ENCODE peak calls at places on chromosomes 4 and X, in nine cellular contexts. W is K562, P is stomach, X is HCT116, A is IMR-90, U is ovary, D is body of pancreas, N is tibial nerve, E is gastrocnemius medialis. K is an unnamed sample.

GRCh38 chrX:33725556-33726232 is 406.4 kb downstream of the FAM47A start:
- DNase-seq in D (peak), A (no peak), W (no peak), E (peak), P (no peak), N (no peak), U (no peak), X (no peak), K (no peak)

GRCh38 chrX:18075603-18076002 is 145.1 kb downstream of the BEND2 start:
- DNase-seq in X (no peak), W (no peak), D (no peak), E (no peak), P (no peak), A (no peak), N (no peak), U (no peak), K (no peak)

GRCh38 chr4:154559141-154559841 is 3.5 kb upstream of the FGB start:
- DNase-seq in P (no peak), A (peak), N (no peak), W (peak), X (peak), D (no peak), E (no peak), U (no peak), K (no peak)

GRCh38 chr4:167616471-167616870 is 382.2 kb upstream of the SPOCK3 start:
- DNase-seq in U (no peak), N (no peak), P (no peak), D (no peak), W (no peak), A (no peak), E (no peak), X (no peak), K (no peak)

GRCh38 chr4:61520688-61521160 is 320.6 kb downstream of the ADGRL3 start:
- DNase-seq in W (no peak), X (no peak), D (no peak), A (peak), P (peak), U (no peak), N (no peak), E (no peak), K (no peak)

GRCh38 chr4:4671774-4672349 is 130.0 kb upstream of the STX18 start:
- DNase-seq in P (no peak), U (no peak), A (peak), N (no peak), D (no peak), W (no peak), X (no peak), E (no peak), K (no peak)

GRCh38 chr4:184263910-184264732 is 46.4 kb upstream of the ENPP6 start:
- DNase-seq in W (peak), P (peak), E (peak), N (peak), X (peak), U (peak), A (peak), D (peak), K (peak)

GRCh38 chr4:133148690-133149363 is at the start of gene PCDH10:
- DNase-seq in X (no peak), A (peak), E (peak), P (peak), W (peak), D (peak), N (peak), U (peak), K (peak)

GRCh38 chr4:102620697-102621497 is 119.7 kb downstream of the NFKB1 start:
- DNase-seq in E (no peak), X (peak), N (no peak), U (no peak), D (peak), W (peak), A (peak), P (peak), K (no peak)

GRCh38 chr4:4941741-4942140 is 77.5 kb downstream of the CYTL1 start:
- DNase-seq in E (no peak), A (no peak), X (no peak), U (no peak), P (no peak), W (no peak), N (no peak), D (no peak), K (no peak)

GRCh38 chrX:2462780-2463179 is 38.0 kb downstream of the DHRSX start:
- DNase-seq in A (no peak), W (no peak), D (no peak), N (no peak), P (no peak), E (no peak), X (no peak), U (no peak), K (no peak)

GRCh38 chr4:138804705-138805104 is 210.9 kb upstream of the NOCT start:
- DNase-seq in U (no peak), W (no peak), N (no peak), E (no peak), X (no peak), D (no peak), A (peak), P (no peak), K (no peak)

GRCh38 chr4:163063891-163064290 is 102.8 kb downstream of the NAF1 start:
- DNase-seq in X (peak), A (no peak), W (no peak), U (no peak), E (no peak), N (no peak), P (no peak), D (no peak), K (no peak)

GRCh38 chrX:88284844-88285243 is 462.2 kb upstream of the CPXCR1 start:
- DNase-seq in N (no peak), D (peak), U (no peak), A (no peak), E (no peak), W (no peak), P (peak), X (no peak), K (no peak)

GRCh38 chr4:53804719-53805118 is 213.4 kb upstream of the LNX1 start:
- DNase-seq in P (peak), N (no peak), E (no peak), X (peak), U (no peak), W (peak), D (peak), A (no peak), K (no peak)

GRCh38 chrX:118205421-118205820 is 88.8 kb upstream of the KLHL13 start:
- DNase-seq in P (no peak), U (no peak), A (no peak), E (no peak), N (no peak), X (no peak), D (no peak), W (no peak), K (no peak)

GRCh38 chrX:19440713-19441112 is 74.6 kb downstream of the MAP3K15 start:
- DNase-seq in N (no peak), W (no peak), U (no peak), P (no peak), X (no peak), E (no peak), D (no peak), A (peak), K (no peak)

GRCh38 chr4:150962245-150962644 is 52.8 kb downstream of the LRBA start:
- DNase-seq in A (peak), E (no peak), D (no peak), P (no peak), U (no peak), W (no peak), N (no peak), X (no peak), K (no peak)

GRCh38 chr4:5541154-5541553 is 167.2 kb downstream of the EVC2 start:
- DNase-seq in U (no peak), E (no peak), D (no peak), P (no peak), W (no peak), X (no peak), A (no peak), N (no peak), K (no peak)

GRCh38 chr4:138894688-138895087 is 120.9 kb upstream of the NOCT start:
- DNase-seq in N (no peak), E (no peak), D (no peak), A (no peak), U (no peak), X (no peak), W (no peak), P (no peak), K (no peak)

GRCh38 chr4:119151161-119151560 is 15.5 kb downstream of the MYOZ2 start:
- DNase-seq in U (no peak), P (peak), N (no peak), W (no peak), E (no peak), A (no peak), D (peak), X (no peak), K (no peak)

GRCh38 chr4:53196872-53197759 is 168.7 kb downstream of the SCFD2 start:
- DNase-seq in A (peak), W (peak), N (no peak), E (no peak), D (no peak), X (peak), U (no peak), P (no peak), K (no peak)

GRCh38 chrX:67734111-67734753 is 190.4 kb downstream of the AR start:
- DNase-seq in U (no peak), N (no peak), A (no peak), P (no peak), D (no peak), W (no peak), E (no peak), X (no peak), K (no peak)

GRCh38 chrX:115344885-115345653 is 55.6 kb downstream of the LUZP4 start:
- DNase-seq in U (peak), X (peak), D (peak), A (peak), E (peak), N (peak), P (peak), W (no peak), K (peak)

GRCh38 chrX:20237864-20238263 is 28.8 kb downstream of the RPS6KA3 start:
- DNase-seq in D (no peak), A (peak), W (no peak), X (no peak), P (no peak), E (no peak), N (no peak), U (no peak), K (no peak)

GRCh38 chr4:20253272-20253798 is 1.6 kb downstream of the SLIT2 start:
- DNase-seq in E (no peak), X (no peak), A (peak), D (no peak), W (no peak), N (no peak), U (no peak), P (no peak), K (no peak)

GRCh38 chrX:38048886-38049285 is 42.5 kb downstream of the SYTL5 start:
- DNase-seq in U (no peak), P (no peak), D (no peak), N (no peak), X (no peak), A (no peak), W (no peak), E (no peak), K (no peak)

GRCh38 chr4:118113220-118113619 is 78.9 kb downstream of the NDST3 start:
- DNase-seq in W (no peak), E (no peak), A (peak), X (no peak), U (no peak), D (no peak), N (no peak), P (no peak), K (no peak)

DNA sequence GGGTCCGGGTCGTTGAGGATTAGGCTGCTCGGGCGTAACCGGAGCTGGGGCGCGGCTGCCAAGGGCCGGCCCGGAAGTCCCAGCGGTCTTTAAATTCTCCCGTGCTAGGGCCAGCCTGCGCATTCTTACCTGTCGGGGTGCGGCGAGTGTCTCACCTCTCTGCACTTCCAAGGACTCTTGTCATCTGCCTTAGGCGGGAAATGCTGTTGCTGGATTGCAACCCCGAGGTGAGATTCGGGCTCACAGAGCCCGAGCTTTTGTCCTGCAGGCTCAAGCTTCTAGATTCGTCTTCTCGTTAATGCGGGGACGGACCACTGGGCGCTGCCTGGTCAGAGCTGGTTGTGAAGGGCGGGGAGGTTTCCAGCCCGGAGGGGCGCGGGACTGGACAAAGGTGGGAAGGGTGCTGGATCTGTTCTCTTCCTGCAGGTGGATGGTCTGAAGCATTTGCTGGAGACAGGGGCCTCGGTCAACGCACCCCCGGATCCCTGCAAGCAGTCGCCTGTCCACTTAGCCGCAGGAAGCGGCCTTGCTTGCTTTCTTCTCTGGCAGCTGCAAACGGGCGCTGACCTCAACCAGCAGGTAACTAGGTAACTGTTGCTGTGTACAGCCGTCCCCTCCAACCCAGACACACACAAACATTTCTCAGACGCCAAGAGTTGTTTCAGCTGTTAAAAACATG is at the start of gene ANKRD37:
- DNase-seq in A (peak), P (peak), N (no peak), D (peak), E (peak), W (peak), U (no peak), X (no peak), K (no peak)
- TF ChIP-seq POLR2A in A (no peak), P (peak), N (no peak), D (peak), E (no peak), W (no peak), U (no peak), X (no peak), K (no peak)

GRCh38 chr4:39044947-39045734 is 12.9 kb upstream of the TMEM156 start:
- DNase-seq in U (peak), A (no peak), X (no peak), D (peak), P (peak), N (no peak), E (no peak), W (peak), K (no peak)
- TF ChIP-seq POLR2A in U (no peak), A (no peak), X (no peak), D (no peak), P (no peak), N (no peak), E (no peak), W (no peak), K (no peak)

GRCh38 chr4:98929341-98930267 is 671 bp upstream of the EIF4E start:
- DNase-seq in N (no peak), D (peak), P (peak), U (peak), A (peak), W (peak), E (peak), X (peak), K (no peak)

GRCh38 chr4:98928131-98928504 is 815 bp downstream of the EIF4E start:
- DNase-seq in W (peak), U (peak), E (peak), X (peak), P (peak), N (no peak), A (peak), D (peak), K (peak)

GRCh38 chr4:98932539-98932938 is 3.6 kb upstream of the EIF4E start:
- DNase-seq in A (peak), D (no peak), N (no peak), E (no peak), X (no peak), U (no peak), W (no peak), P (no peak), K (no peak)

GRCh38 chr4:98930311-98930865 is 1.5 kb upstream of the EIF4E start:
- DNase-seq in D (no peak), U (no peak), N (no peak), A (no peak), X (no peak), W (no peak), E (no peak), P (no peak), K (no peak)

GRCh38 chr4:98928505-98929340 is at the start of gene EIF4E:
- DNase-seq in A (peak), E (peak), N (peak), P (peak), X (peak), W (peak), U (peak), D (peak), K (peak)
- TF ChIP-seq POLR2A in A (peak), E (peak), N (no peak), P (no peak), X (peak), W (peak), U (peak), D (no peak), K (no peak)

DNA sequence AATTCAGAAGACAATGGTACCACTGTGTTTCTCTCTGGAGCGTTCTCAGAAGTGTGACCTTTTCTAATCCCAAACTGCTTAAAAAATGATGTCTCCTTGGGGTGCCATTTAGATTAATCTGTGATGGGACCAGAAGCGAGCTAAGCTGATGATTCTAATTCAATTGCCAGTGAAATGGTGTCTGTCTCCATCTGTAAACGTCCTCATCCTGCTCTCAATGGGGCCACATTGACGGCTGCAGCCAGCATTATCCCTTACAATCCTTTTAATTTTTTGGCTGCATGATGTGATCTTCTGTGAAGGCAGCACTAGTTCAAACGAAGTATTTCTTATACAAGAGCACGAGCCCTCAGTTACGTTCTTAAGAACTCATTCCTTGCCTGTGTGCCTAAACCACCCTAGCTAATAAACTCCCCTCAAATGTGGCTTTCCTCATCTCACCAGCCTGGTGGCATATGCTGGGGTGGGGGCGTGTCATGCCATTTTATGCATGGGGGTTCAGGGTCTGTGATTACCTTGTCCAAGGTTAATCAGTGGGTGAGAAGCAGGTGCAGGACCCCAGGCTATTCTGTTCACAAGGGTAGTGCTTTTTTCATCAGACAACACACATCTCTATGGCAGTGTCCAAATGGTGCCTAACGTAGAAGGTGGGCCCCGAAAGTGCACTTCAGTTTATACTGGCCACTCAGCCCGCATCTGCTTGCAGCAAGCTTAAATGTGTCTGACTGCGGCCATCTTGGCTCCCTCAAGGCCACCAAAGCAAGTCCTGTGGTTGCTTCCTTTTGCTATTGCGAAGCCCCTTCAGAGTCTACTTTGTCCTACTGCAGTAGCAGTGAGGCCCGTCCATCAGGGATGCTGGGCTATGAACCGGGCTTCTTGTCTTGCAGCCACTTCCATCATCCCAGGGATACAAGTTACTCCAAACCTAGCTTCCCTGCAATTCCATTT is 45.7 kb upstream of the SLC2A9 start:
- DNase-seq in X (no peak), U (no peak), E (no peak), D (no peak), N (no peak), W (no peak), P (no peak), A (no peak), K (no peak)
- TF ChIP-seq POLR2A in X (no peak), U (no peak), E (no peak), D (no peak), N (no peak), W (no peak), P (no peak), A (no peak), K (no peak)

GRCh38 chrX:153921070-153921469 is 5.0 kb downstream of the ARHGAP4 start:
- DNase-seq in U (no peak), A (no peak), D (no peak), W (no peak), N (no peak), X (no peak), E (no peak), P (no peak), K (no peak)

GRCh38 chrX:153922286-153922573 is 3.8 kb downstream of the ARHGAP4 start:
- DNase-seq in N (no peak), U (no peak), E (no peak), D (no peak), X (no peak), W (no peak), P (no peak), A (no peak), K (no peak)

GRCh38 chrX:153924149-153924861 is 1.8 kb downstream of the ARHGAP4 start:
- DNase-seq in A (peak), W (no peak), N (no peak), E (no peak), P (peak), X (no peak), U (no peak), D (no peak), K (no peak)

GRCh38 chrX:153921511-153922285 is 4.4 kb downstream of the ARHGAP4 start:
- DNase-seq in A (no peak), W (no peak), E (no peak), D (no peak), X (no peak), N (no peak), U (peak), P (no peak), K (no peak)

DNA sequence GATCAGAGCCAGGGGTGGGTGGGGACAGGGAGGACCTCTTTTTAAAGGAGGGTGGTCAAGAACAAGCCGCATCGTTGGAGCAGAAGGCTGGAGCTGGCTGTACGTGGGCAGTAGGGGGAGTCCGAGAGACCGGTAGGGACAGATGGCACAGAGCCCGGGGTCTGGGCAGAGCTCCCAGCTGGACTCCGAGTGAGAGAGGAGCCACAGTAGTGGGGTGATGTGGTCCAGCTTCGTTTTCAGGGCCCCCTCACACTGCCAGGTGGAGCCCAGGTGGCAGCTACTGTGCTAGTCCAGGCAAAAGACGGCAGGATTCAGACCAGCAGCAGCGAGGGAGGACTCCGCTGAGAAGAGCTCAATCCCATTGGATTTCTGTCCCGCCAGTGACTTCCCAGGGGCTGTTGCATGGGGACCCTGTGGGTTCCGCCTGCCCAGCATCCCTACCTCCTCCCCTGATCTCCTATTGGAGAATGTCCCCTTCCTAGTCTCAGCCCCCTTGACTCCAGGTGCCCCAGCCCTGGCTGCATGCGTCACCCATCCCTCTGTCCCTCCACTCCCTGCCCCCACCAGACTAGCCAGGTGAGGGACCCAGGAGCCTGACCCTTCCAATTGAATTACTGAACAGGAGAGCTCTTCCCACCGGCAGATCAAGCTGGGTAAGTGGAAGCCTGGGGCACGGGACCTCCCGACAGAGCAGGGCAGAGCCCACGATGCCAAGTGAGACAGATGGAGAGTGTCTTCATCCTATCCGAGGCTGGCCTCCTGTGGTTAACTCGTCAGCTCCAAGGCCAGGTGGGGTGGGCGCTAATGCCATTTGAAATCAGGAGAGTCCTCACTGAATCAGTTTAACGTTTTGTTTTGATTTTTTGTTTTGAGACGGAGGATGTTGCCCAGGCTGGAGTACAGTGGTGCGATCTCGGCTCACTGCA is 2.9 kb downstream of the ARHGAP4 start:
- DNase-seq in X (no peak), E (peak), P (peak), W (no peak), U (peak), A (peak), D (peak), N (peak), K (no peak)
- TF ChIP-seq POLR2A in X (no peak), E (no peak), P (no peak), W (no peak), U (no peak), A (no peak), D (no peak), N (no peak), K (no peak)